ENCODE peak calls at places on chromosome 9, in six cellular contexts. E is GM12891; B is H54; U is activated CD8-positive, alpha-beta T cell treated with anti-CD3 and anti-CD28 coated beads, Interleukin-2, amount 10 ng/mL, durations not matched to agents 7 days and 5 days; C is EH; T is astrocyte. M is an unnamed sample.

GRCh38 chr9:129640871-129641750 is 840 bp downstream of the ASB6 start:
- DNase-seq in E (peak), B (no peak), U (peak), C (no peak), T (no peak), M (peak)

GRCh38 chr9:79763861-79764260 is 192.1 kb downstream of the TLE4 start:
- DNase-seq in E (no peak), B (no peak), U (no peak), C (no peak), T (no peak), M (peak)

GRCh38 chr9:27391495-27391894 is 94.5 kb upstream of the EQTN start:
- DNase-seq in E (no peak), B (no peak), U (no peak), C (no peak), T (no peak), M (no peak)

GRCh38 chr9:6194934-6195333 is 20.7 kb upstream of the IL33 start:
- DNase-seq in E (no peak), B (no peak), U (no peak), C (peak), T (no peak), M (peak)

GRCh38 chr9:7234144-7234543 is 476.4 kb downstream of the KDM4C start:
- DNase-seq in E (peak), B (peak), U (peak), C (peak), T (no peak), M (peak)

GRCh38 chr9:116589392-116590354 is 97.4 kb upstream of the TRIM32 start:
- DNase-seq in E (peak), B (peak), U (peak), C (peak), T (no peak), M (peak)

GRCh38 chr9:18299449-18299848 is 174.5 kb upstream of the ADAMTSL1 start:
- DNase-seq in E (no peak), B (no peak), U (no peak), C (peak), T (no peak), M (no peak)

GRCh38 chr9:121819511-121820231 is 168.2 kb downstream of the DAB2IP start:
- DNase-seq in E (no peak), B (no peak), U (no peak), C (peak), T (peak), M (peak)

GRCh38 chr9:130138791-130139190 is 33.4 kb upstream of the NCS1 start:
- DNase-seq in E (no peak), B (no peak), U (no peak), C (peak), T (peak), M (peak)

M was measured in GM23248.